ENCODE peak calls at places on chromosomes 7 and 10, in six cellular contexts. V is astrocyte; U is astrocyte of the spinal cord; H is left lung; O is CD4-positive, alpha-beta T cell; Y is WERI-Rb-1. N is an unnamed sample.

GRCh38 chr7:5591547-5591899 is 167.9 kb upstream of the TNRC18 start:
- DNase-seq in V (peak), U (peak), H (peak), O (no peak), Y (no peak), N (no peak)

GRCh38 chr7:33745934-33746333 is 159.4 kb upstream of the BMPER start:
- DNase-seq in V (peak), U (no peak), H (no peak), O (no peak), Y (no peak), N (no peak)

GRCh38 chr7:64691831-64692230 is 25.9 kb downstream of the ZNF107 start:
- DNase-seq in V (no peak), U (no peak), H (no peak), O (no peak), Y (no peak), N (no peak)

GRCh38 chr10:12180221-12180974 is 15.3 kb downstream of the NUDT5 start:
- DNase-seq in V (no peak), U (no peak), H (no peak), O (no peak), Y (no peak), N (no peak)

GRCh38 chr10:11255796-11256444 is 238.2 kb downstream of the CELF2 start:
- DNase-seq in V (no peak), U (no peak), H (no peak), O (no peak), Y (no peak), N (no peak)

GRCh38 chr7:21868647-21868896 is 77.1 kb downstream of the CDCA7L start:
- DNase-seq in V (no peak), U (no peak), H (no peak), O (no peak), Y (no peak), N (no peak)

GRCh38 chr10:117783698-117784395 is 241.3 kb downstream of the EMX2 start:
- DNase-seq in V (no peak), U (no peak), H (no peak), O (no peak), Y (no peak), N (no peak)

GRCh38 chr10:53357587-53357986 is 585.0 kb upstream of the MBL2 start:
- DNase-seq in V (no peak), U (no peak), H (no peak), O (no peak), Y (no peak), N (no peak)

GRCh38 chr7:142477079-142477651 is 219.3 kb upstream of the PRSS58 start:
- DNase-seq in V (peak), U (peak), H (no peak), O (no peak), Y (no peak), N (no peak)

GRCh38 chr10:21989453-21990154 is 13.9 kb downstream of the DNAJC1 start:
- DNase-seq in V (peak), U (peak), H (peak), O (peak), Y (peak), N (no peak)

GRCh38 chr10:80787952-80788351 is 250.2 kb downstream of the SH2D4B start:
- DNase-seq in V (no peak), U (no peak), H (no peak), O (no peak), Y (no peak), N (no peak)

GRCh38 chr10:5628366-5628765 is 38.0 kb downstream of the ASB13 start:
- DNase-seq in V (no peak), U (no peak), H (no peak), O (no peak), Y (no peak), N (no peak)

GRCh38 chr10:124935946-124936345 is 6.0 kb upstream of the ZRANB1 start:
- DNase-seq in V (no peak), U (no peak), H (no peak), O (no peak), Y (no peak), N (no peak)

GRCh38 chr7:92815412-92815811 is 21.0 kb downstream of the CDK6 start:
- DNase-seq in V (no peak), U (no peak), H (no peak), O (no peak), Y (no peak), N (no peak)

GRCh38 chr7:34315032-34315431 is 343.0 kb upstream of the NPSR1 start:
- DNase-seq in V (peak), U (peak), H (no peak), O (no peak), Y (no peak), N (no peak)

GRCh38 chr7:2567663-2568238 is 9.0 kb downstream of the IQCE start:
- DNase-seq in V (no peak), U (peak), H (no peak), O (no peak), Y (no peak), N (no peak)

GRCh38 chr7:142431491-142431890 is 173.6 kb upstream of the PRSS58 start:
- DNase-seq in V (no peak), U (no peak), H (no peak), O (no peak), Y (no peak), N (no peak)

GRCh38 chr7:129635300-129636029 is 23.9 kb downstream of the NRF1 start:
- DNase-seq in V (peak), U (peak), H (peak), O (peak), Y (peak), N (peak)

GRCh38 chr10:49183596-49184542 is 4.3 kb downstream of the TMEM273 start:
- DNase-seq in V (no peak), U (no peak), H (no peak), O (no peak), Y (no peak), N (no peak)

GRCh38 chr10:18610517-18610916 is 40.9 kb downstream of the NSUN6 start:
- DNase-seq in V (peak), U (peak), H (no peak), O (no peak), Y (no peak), N (no peak)

GRCh38 chr7:30896041-30896440 is 15.6 kb upstream of the AQP1 start:
- DNase-seq in V (no peak), U (no peak), H (no peak), O (no peak), Y (no peak), N (no peak)

GRCh38 chr7:130341882-130342281 is 2.7 kb upstream of the CPA5 start:
- DNase-seq in V (no peak), U (no peak), H (no peak), O (no peak), Y (no peak), N (no peak)

GRCh38 chr7:100119701-100120517 is 475 bp downstream of the CNPY4 start:
- DNase-seq in V (peak), U (peak), H (peak), O (peak), Y (peak), N (no peak)

GRCh38 chr7:134632937-134633540 is 13.6 kb upstream of the BPGM start:
- DNase-seq in V (peak), U (peak), H (no peak), O (peak), Y (peak), N (no peak)

GRCh38 chr10:113183543-113183942 is 233.5 kb downstream of the TCF7L2 start:
- DNase-seq in V (no peak), U (no peak), H (no peak), O (no peak), Y (no peak), N (no peak)

GRCh38 chr10:71068811-71069411 is 143.5 kb upstream of the UNC5B start:
- DNase-seq in V (peak), U (peak), H (no peak), O (no peak), Y (peak), N (no peak)

GRCh38 chr7:114181280-114181679 is 233.3 kb upstream of the FOXP2 start:
- DNase-seq in V (no peak), U (no peak), H (no peak), O (no peak), Y (no peak), N (no peak)

GRCh38 chr10:79387974-79388850 is 40.9 kb downstream of the PPIF start:
- DNase-seq in V (no peak), U (no peak), H (no peak), O (no peak), Y (peak), N (peak)

GRCh38 chr10:72812798-72813430 is 80.6 kb upstream of the OIT3 start:
- DNase-seq in V (peak), U (peak), H (no peak), O (no peak), Y (no peak), N (no peak)

GRCh38 chr7:98869001-98869373 is 827 bp downstream of the TMEM130 start:
- DNase-seq in V (no peak), U (no peak), H (no peak), O (no peak), Y (no peak), N (no peak)

GRCh38 chr7:143463556-143463955 is 14.1 kb upstream of the TAS2R41 start:
- DNase-seq in V (no peak), U (no peak), H (no peak), O (no peak), Y (no peak), N (no peak)

GRCh38 chr7:36071605-36072004 is 81.4 kb upstream of the EEPD1 start:
- DNase-seq in V (no peak), U (no peak), H (no peak), O (no peak), Y (no peak), N (no peak)

GRCh38 chr10:107169516-107169915 is 5.0 kb upstream of the SORCS1 start:
- DNase-seq in V (no peak), U (no peak), H (no peak), O (no peak), Y (no peak), N (no peak)
- TF ChIP-seq CTCF in V (no peak), U (no peak), H (no peak), O (no peak), Y (no peak), N (no peak)

DNA sequence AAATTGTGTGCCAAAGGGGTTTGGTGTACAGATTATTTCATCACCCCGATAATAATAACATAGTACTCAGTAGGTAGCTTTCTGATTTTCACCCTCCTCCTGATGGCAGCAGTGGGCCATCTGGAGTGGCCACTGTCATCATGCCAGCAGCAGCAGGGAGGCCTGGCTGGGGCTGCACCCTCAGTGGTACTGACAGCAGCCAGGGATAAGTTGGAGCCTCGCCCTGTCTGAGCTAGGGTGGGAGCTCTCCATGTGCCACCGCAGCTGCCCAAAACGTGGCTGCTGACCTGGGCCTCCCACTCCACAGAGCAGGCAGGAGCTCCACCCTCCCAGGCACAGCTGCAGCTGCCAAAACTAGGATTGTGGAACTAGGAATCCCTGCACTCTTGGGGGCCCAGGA is 700.8 kb upstream of the KCND2 start:
- DNase-seq in V (no peak), U (no peak), H (no peak), O (no peak), Y (peak), N (no peak)
- TF ChIP-seq CTCF in V (no peak), U (no peak), H (no peak), O (no peak), Y (peak), N (no peak)

GRCh38 chr10:133123050-133123745 is 35.5 kb downstream of the ADGRA1 start:
- DNase-seq in V (no peak), U (no peak), H (no peak), O (no peak), Y (no peak), N (no peak)

GRCh38 chr10:133125901-133126300 is 34.1 kb upstream of the KNDC1 start:
- DNase-seq in V (no peak), U (no peak), H (no peak), O (no peak), Y (no peak), N (no peak)

GRCh38 chr10:133126431-133127290 is 33.4 kb upstream of the KNDC1 start:
- DNase-seq in V (no peak), U (no peak), H (peak), O (no peak), Y (no peak), N (no peak)

GRCh38 chr10:133123746-133124356 is 36.1 kb downstream of the ADGRA1 start:
- DNase-seq in V (no peak), U (no peak), H (no peak), O (no peak), Y (peak), N (no peak)

DNA sequence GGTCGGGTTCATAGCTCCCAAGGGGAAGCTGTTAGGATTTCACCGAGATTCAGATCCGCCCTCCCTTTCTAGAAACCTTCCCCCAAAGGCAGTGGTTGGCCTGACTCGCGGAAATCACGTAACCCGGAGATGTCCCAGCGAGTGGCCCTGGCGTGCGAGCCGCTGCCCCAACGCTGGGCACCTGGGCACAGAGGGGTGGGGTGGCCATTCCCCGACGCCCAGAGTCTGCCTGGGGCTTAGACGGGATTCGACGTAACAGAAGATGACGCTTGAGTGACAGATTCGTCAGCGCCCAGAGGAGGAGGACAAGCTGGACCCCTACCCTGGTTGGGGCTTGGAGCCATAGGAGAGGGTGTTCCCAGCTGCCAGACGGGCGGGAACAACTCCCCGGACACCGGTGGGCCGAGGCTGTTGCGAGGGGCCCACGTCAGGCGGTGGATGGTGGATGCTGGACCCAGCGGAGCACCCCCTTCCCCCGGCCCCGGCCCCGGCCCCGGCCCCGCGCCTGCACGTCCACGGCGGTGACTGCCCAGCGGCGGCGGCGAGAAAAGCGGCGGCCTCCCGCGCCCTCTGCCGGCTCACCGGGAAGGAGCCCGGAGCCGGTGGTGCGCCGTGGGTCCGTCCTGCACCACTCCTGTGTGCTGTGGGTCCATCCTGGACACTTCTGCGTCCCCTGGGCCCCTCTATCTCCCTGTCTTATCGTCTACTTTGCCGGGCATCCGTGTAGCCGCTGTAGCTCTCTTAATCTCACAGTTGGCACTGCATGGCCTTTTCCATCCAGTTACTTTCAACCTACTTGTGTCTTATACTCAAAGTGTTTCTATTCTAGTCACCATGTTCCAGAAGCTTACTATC is 35.4 kb upstream of the KNDC1 start:
- DNase-seq in V (no peak), U (no peak), H (peak), O (no peak), Y (peak), N (no peak)
- TF ChIP-seq CTCF in V (peak), U (peak), H (peak), O (no peak), Y (peak), N (no peak)

GRCh38 chr10:103700436-103700715 is 155.0 kb downstream of the SH3PXD2A start:
- DNase-seq in V (no peak), U (no peak), H (no peak), O (no peak), Y (no peak), N (no peak)

GRCh38 chr10:103698266-103698665 is 157.1 kb downstream of the SH3PXD2A start:
- DNase-seq in V (no peak), U (no peak), H (no peak), O (no peak), Y (no peak), N (no peak)

GRCh38 chr10:103701380-103702222 is 153.8 kb downstream of the SH3PXD2A start:
- DNase-seq in V (no peak), U (no peak), H (no peak), O (no peak), Y (no peak), N (no peak)

GRCh38 chr10:103697787-103698186 is 157.6 kb downstream of the SH3PXD2A start:
- DNase-seq in V (no peak), U (no peak), H (no peak), O (no peak), Y (no peak), N (no peak)

GRCh38 chr10:103699611-103700435 is 155.6 kb downstream of the SH3PXD2A start:
- DNase-seq in V (no peak), U (no peak), H (no peak), O (no peak), Y (peak), N (no peak)
- TF ChIP-seq CTCF in V (peak), U (peak), H (no peak), O (no peak), Y (peak), N (no peak)

DNA sequence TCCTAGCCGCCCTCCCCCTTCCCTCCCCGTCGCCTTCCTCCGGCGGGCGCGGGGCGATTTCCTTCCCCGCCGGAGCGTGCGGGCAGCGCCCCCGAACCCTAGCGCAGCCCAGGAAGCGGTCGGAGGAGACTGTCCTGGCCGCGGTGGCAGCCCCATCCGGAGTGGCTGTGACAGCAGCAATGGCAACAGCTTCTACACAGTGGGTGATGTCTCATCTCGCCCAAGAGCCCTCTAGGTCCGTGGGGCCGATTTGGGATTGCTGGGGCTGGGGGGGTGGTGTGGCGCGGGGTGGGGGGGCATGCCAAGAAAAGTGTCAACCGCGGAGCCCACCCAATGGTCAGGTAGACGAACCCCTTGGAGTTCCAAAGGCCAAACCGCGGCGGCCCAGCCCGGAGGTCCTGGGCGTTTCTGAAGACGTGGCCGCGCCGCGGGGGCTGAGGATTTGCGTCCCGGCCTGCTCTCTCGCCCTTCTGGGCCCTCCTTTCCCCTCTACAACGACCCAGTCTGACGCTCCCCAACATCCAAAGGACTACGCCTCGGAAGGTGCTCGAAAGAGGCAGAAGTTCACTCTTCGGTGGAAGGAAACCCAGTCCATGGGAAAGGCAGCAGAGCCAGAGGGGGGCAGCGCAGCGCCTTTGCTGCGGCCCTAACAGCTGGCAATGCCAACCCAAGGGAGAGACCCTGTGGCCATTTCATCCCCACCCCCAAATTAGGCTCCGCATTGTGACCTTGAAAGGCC is 603 bp upstream of the TWIST1 start:
- DNase-seq in V (no peak), U (peak), H (no peak), O (no peak), Y (peak), N (no peak)
- TF ChIP-seq CTCF in V (no peak), U (peak), H (no peak), O (no peak), Y (peak), N (no peak)

DNA sequence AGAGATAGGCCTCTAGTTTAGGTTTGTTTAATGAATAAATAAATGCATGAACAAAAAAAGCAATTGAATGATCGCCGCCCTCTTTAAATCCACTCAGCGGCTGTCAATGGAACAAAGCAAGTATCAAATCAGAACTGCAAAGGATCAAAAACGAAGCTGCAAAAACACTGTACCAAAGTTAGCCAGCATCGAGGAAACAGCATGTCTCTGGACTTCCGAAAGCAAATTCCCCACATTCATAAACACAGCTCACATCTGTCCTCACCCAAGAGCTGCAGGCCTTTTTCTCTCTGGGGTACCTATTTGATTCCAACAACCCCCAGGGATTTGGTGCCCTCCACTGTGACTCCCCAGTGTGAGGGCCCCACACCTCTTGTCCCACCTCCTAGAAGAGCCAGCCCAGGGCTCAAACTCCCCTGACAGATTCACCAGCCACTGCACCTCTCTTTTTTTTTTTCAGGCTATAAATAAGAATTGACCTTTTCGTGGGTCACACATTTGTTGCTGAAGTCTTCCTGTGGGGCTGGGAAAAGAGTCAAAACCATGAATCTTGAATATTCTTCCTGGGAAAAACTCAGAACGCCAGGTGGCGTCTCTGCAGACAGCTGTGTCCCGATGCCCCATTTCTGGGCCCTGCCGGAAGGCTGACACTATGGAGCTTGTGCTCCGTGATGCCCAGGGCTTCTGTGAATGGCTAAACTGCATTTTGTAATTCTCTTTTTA is 51.8 kb downstream of the HSPA12A start:
- DNase-seq in V (no peak), U (peak), H (no peak), O (no peak), Y (peak), N (no peak)
- TF ChIP-seq CTCF in V (peak), U (peak), H (no peak), O (no peak), Y (peak), N (no peak)

GRCh38 chr10:14617850-14618249 is 156.8 kb downstream of the FAM107B start:
- DNase-seq in V (peak), U (no peak), H (no peak), O (no peak), Y (no peak), N (no peak)
- TF ChIP-seq CTCF in V (no peak), U (peak), H (no peak), O (no peak), Y (no peak), N (no peak)

GRCh38 chr7:127609297-127609696 is 8.6 kb downstream of the PAX4 start:
- DNase-seq in V (no peak), U (no peak), H (no peak), O (no peak), Y (no peak), N (no peak)

GRCh38 chr7:127612263-127612662 is 5.7 kb downstream of the PAX4 start:
- DNase-seq in V (no peak), U (no peak), H (no peak), O (no peak), Y (no peak), N (no peak)

GRCh38 chr7:127608446-127608845 is 9.5 kb downstream of the PAX4 start:
- DNase-seq in V (no peak), U (no peak), H (no peak), O (no peak), Y (no peak), N (no peak)
- TF ChIP-seq CTCF in V (no peak), U (no peak), H (no peak), O (no peak), Y (no peak), N (no peak)